ENCODE peak calls at places on chromosomes 2 and 18, in five cellular contexts. G, C, M, W and B are unnamed samples. For H3K4me1, the result is how much of the 10 kb centered on the place peaks cover.

GRCh38 chr2:169072163-169072925 is 3.0 kb downstream of the DHRS9 start:
- DNase-seq in G (no peak), C (no peak), M (no peak), W (no peak), B (no peak)

GRCh38 chr2:3307236-3307635 is 70.4 kb downstream of the EIPR1 start:
- DNase-seq in G (no peak), C (no peak), M (no peak), W (no peak), B (no peak)

GRCh38 chr2:149828506-149829210 is 241.1 kb upstream of the MMADHC start:
- DNase-seq in G (no peak), C (no peak), M (no peak), W (no peak), B (no peak)

GRCh38 chr2:20349457-20350034 is 1.1 kb downstream of the PUM2 start:
- DNase-seq in G (peak), C (no peak), M (no peak), W (no peak), B (no peak)

GRCh38 chr18:6741290-6741689 is 11.8 kb downstream of the ARHGAP28 start:
- DNase-seq in G (peak), C (no peak), M (peak), W (no peak), B (peak)

GRCh38 chr2:238176565-238176964 is 17.8 kb downstream of the ERFE start:
- DNase-seq in G (no peak), C (no peak), M (no peak), W (no peak), B (no peak)

GRCh38 chr2:96945011-96945410 is 41.4 kb downstream of the FAM178B start:
- DNase-seq in G (no peak), C (no peak), M (no peak), W (no peak), B (no peak)

GRCh38 chr18:22268641-22269128 is 99.3 kb downstream of the GATA6 start:
- DNase-seq in G (no peak), C (no peak), M (no peak), W (no peak), B (no peak)

GRCh38 chr2:120880381-120880780 is 144.7 kb downstream of the GLI2 start:
- DNase-seq in G (no peak), C (no peak), M (no peak), W (no peak), B (no peak)

GRCh38 chr2:37916512-37917082 is 8.5 kb upstream of the RMDN2 start:
- DNase-seq in G (peak), C (no peak), M (peak), W (no peak), B (peak)

GRCh38 chr2:39991298-39991697 is 212.2 kb upstream of the THUMPD2 start:
- DNase-seq in G (peak), C (no peak), M (no peak), W (no peak), B (no peak)

GRCh38 chr2:226791487-226792081 is 8.0 kb downstream of the IRS1 start:
- DNase-seq in G (peak), C (peak), M (peak), W (peak), B (peak)

GRCh38 chr2:232142049-232142448 is 180.5 kb downstream of the DIS3L2 start:
- DNase-seq in G (peak), C (no peak), M (peak), W (peak), B (no peak)

GRCh38 chr18:27860701-27861107 is 316.2 kb downstream of the CDH2 start:
- DNase-seq in G (peak), C (no peak), M (no peak), W (peak), B (no peak)

GRCh38 chr2:240299710-240300068 is 135.8 kb upstream of the GPC1 start:
- DNase-seq in G (no peak), C (no peak), M (no peak), W (no peak), B (peak)

GRCh38 chr2:94986392-94986963 is 39.0 kb upstream of the MAL start:
- DNase-seq in G (peak), C (no peak), M (no peak), W (peak), B (peak)

GRCh38 chr2:196247979-196248286 is 76.6 kb upstream of the STK17B start:
- DNase-seq in G (no peak), C (no peak), M (no peak), W (no peak), B (no peak)

GRCh38 chr2:196245746-196246145 is 74.4 kb upstream of the STK17B start:
- DNase-seq in G (peak), C (no peak), M (no peak), W (no peak), B (no peak)

GRCh38 chr2:196248467-196249104 is 77.2 kb upstream of the STK17B start:
- DNase-seq in G (no peak), C (no peak), M (no peak), W (no peak), B (no peak)

GRCh38 chr2:196249171-196249570 is 77.8 kb upstream of the STK17B start:
- DNase-seq in G (peak), C (no peak), M (no peak), W (no peak), B (no peak)

GRCh38 chr2:196247114-196247978 is 76.0 kb upstream of the STK17B start:
- DNase-seq in G (no peak), C (no peak), M (no peak), W (no peak), B (no peak)
- H3K4me1 ChIP-seq in G (half or more), C (under half), M (under half), W (under half), B (under half)

DNA sequence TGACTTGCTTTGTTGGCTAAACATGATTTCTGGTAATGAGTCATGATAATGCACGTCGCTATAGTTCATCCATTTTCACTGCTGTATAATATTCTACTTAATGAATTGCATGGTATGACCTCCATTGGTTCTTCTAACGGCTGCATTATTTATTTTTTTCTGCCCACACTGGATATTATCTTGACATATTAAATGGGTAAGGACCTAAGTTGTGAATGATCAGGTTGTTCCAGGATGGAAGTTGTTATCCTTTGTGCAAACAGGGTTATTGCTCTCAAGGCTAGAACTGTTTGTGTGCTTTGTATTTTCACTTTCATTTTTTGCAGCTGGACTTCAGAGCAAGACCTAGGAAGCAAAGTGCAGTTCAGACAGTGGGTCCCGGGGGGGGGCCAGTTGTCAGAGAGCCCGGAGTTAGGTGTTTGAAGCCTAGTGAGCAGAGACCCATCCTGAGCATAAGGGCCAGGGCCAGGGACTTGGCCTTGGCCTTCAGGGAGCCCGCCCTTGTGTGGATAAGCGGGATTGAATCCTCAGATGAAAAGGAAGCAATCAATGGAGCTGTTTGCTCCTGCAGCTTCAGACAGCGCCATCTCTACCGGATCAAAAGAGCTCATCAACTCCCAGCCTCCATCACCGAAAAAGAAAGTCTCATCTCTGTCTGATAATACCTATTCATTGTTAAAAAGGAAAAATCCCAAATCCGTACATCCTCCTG is 48.2 kb downstream of the AGAP1 start:
- DNase-seq in G (no peak), C (no peak), M (no peak), W (no peak), B (no peak)
- H3K4me3 ChIP-seq in G (no peak), C (no peak), M (no peak), W (no peak), B (no peak)

GRCh38 chr2:9336209-9336533 is 87.2 kb downstream of the ITGB1BP1 start:
- DNase-seq in G (no peak), C (no peak), M (no peak), W (no peak), B (no peak)
- H3K4me1 ChIP-seq in G (under half), C (under half), M (under half), W (under half), B (under half)

GRCh38 chr18:49072524-49072934 is 121.8 kb upstream of the SMAD7 start:
- DNase-seq in G (peak), C (no peak), M (no peak), W (no peak), B (no peak)
- H3K4me3 ChIP-seq in G (peak), C (no peak), M (no peak), W (no peak), B (peak)

GRCh38 chr2:172231508-172231907 is 128.8 kb upstream of the DLX2 start:
- DNase-seq in G (no peak), C (no peak), M (no peak), W (no peak), B (no peak)
- H3K4me1 ChIP-seq in G (under half), C (under half), M (under half), W (under half), B (under half)

GRCh38 chr2:221779614-221780067 is 207.5 kb upstream of the EPHA4 start:
- DNase-seq in G (peak), C (no peak), M (peak), W (no peak), B (no peak)
- H3K4me3 ChIP-seq in G (peak), C (no peak), M (no peak), W (no peak), B (no peak)

GRCh38 chr18:8795586-8795985 is 90.2 kb downstream of the MTCL1 start:
- DNase-seq in G (no peak), C (no peak), M (no peak), W (peak), B (no peak)
- H3K4me1 ChIP-seq in G (half or more), C (under half), M (under half), W (under half), B (under half)

GRCh38 chr18:11980148-11980554 is 1.2 kb upstream of the IMPA2 start:
- DNase-seq in G (no peak), C (no peak), M (no peak), W (no peak), B (no peak)
- H3K4me3 ChIP-seq in G (peak), C (peak), M (peak), W (peak), B (peak)